ENCODE peak calls at places on chromosomes 13 and 19, in nine cellular contexts. X, Z, H, K, V, P, A, R and U are unnamed samples.

GRCh38 chr13:106132216-106132615 is 403.2 kb downstream of the EFNB2 start:
- DNase-seq in X (no peak), Z (no peak), H (no peak), K (no peak), V (no peak), P (no peak), A (no peak), R (no peak), U (no peak)

GRCh38 chr13:108272333-108272732 is 2.8 kb downstream of the TNFSF13B start:
- DNase-seq in X (no peak), Z (no peak), H (no peak), K (no peak), V (no peak), P (no peak), A (no peak), R (no peak), U (no peak)

GRCh38 chr13:112376050-112376681 is at the start of gene SPACA7:
- DNase-seq in X (no peak), Z (no peak), H (no peak), K (no peak), V (no peak), P (no peak), A (no peak), R (no peak), U (no peak)

GRCh38 chr13:100068532-100068931 is 20.4 kb upstream of the PCCA start:
- DNase-seq in X (no peak), Z (no peak), H (no peak), K (no peak), V (no peak), P (no peak), A (no peak), R (no peak), U (no peak)

GRCh38 chr13:102701331-102701730 is 6.5 kb upstream of the METTL21C start:
- DNase-seq in X (no peak), Z (no peak), H (no peak), K (no peak), V (no peak), P (no peak), A (no peak), R (no peak), U (no peak)

GRCh38 chr13:21344662-21345176 is 114.4 kb downstream of the ZDHHC20 start:
- DNase-seq in X (no peak), Z (no peak), H (no peak), K (no peak), V (no peak), P (no peak), A (no peak), R (no peak), U (no peak)

GRCh38 chr13:106532111-106532929 is 3.1 kb downstream of the EFNB2 start:
- DNase-seq in X (no peak), Z (peak; percentile 27), H (no peak), K (no peak), V (no peak), P (no peak), A (no peak), R (peak; percentile 50), U (no peak)

GRCh38 chr13:98752111-98752941 is at the start of gene SLC15A1:
- DNase-seq in X (no peak), Z (no peak), H (no peak), K (peak; percentile 82), V (peak; percentile 47), P (no peak), A (no peak), R (no peak), U (no peak)

GRCh38 chr13:27789495-27790303 is 2.6 kb upstream of the GSX1 start:
- DNase-seq in X (no peak), Z (no peak), H (no peak), K (peak; percentile 82), V (no peak), P (no peak), A (no peak), R (no peak), U (no peak)

GRCh38 chr13:35255241-35255640 is 221.2 kb downstream of the MAB21L1 start:
- DNase-seq in X (no peak), Z (no peak), H (no peak), K (no peak), V (no peak), P (no peak), A (no peak), R (no peak), U (no peak)

GRCh38 chr13:48210178-48210577 is 22.8 kb upstream of the ITM2B start:
- DNase-seq in X (no peak), Z (no peak), H (no peak), K (no peak), V (no peak), P (peak; percentile 23), A (no peak), R (no peak), U (no peak)

GRCh38 chr13:91078093-91078679 is 269.3 kb upstream of the MIR17HG start:
- DNase-seq in X (no peak), Z (no peak), H (no peak), K (no peak), V (no peak), P (peak; percentile 1), A (no peak), R (no peak), U (no peak)

DNA sequence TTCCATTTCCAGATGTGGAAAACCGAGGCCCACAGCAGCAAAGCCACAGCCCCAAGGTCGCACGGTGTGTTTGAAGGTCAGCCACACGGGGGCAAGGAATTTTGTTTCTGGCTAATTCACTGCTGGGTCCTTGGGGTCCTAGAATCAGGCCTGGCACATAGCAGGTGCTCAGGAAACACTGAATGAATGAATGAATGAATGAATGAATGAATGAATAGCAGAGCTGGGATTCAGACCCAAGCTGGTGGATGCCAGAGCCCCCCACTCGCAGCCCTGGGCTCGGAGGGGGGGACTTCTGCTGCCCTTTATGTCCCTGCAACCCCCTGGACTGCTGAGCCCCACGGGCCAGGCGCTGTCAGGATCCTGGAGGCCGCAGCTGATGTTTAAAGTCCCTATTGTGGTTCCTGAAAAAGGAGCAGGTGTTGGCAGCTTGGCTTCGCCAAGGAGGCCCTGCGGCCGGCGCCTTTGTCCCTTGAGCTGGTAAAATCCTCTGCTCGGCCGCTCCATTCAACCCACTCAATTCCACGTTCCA is 37.1 kb downstream of the ZNRF4 start:
- DNase-seq in X (no peak), Z (no peak), H (no peak), K (no peak), V (no peak), P (no peak), A (no peak), R (no peak), U (no peak)
- TF ChIP-seq POLR2A in X (no peak), Z (no peak), H (no peak), K (no peak), V (no peak), P (no peak), A (no peak), R (no peak), U (no peak)

DNA sequence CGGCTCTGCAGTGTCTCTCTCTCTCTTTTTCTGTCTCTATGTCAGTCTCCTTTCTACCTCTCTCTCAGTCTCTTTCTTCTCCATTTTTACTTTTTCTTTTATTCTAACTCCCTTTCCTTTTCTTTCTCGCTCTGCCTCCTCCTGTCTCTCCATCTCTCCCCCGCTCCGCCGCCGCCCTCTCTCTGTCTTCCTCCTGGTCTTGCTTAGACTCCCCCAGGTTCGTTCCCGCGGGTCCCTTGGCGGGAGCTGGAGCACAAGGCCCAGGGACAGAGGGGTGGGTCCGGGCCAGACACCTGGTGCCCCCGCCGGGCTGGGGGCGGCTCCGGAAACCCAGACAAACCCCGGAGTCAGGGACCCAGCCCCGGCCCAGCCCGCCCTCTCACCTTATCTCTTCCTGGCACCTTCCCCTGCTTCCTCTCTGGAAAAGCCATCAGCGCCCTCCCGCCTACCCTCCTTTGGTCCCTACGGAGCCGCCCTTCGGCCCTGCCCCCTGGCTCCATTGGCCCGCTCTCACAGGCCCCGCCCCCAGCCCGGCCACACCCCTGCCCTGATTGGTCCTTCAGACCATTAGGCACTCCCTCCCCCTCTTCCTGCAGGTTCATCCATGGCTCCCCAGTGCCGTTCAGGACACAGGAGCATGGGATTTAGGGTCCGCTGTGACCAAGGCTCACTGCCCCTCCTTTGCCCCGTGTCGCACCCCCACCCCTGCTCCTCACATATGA is 15.4 kb upstream of the NOP53 start:
- DNase-seq in X (no peak), Z (peak; percentile 68), H (peak; percentile 81), K (peak; percentile 94), V (peak; percentile 39), P (peak; percentile 93), A (no peak), R (peak; percentile 74), U (peak; percentile 58)
- TF ChIP-seq POLR2A in X (no peak), Z (no peak), H (no peak), K (no peak), V (no peak), P (peak; percentile 15), A (no peak), R (no peak), U (no peak)

DNA sequence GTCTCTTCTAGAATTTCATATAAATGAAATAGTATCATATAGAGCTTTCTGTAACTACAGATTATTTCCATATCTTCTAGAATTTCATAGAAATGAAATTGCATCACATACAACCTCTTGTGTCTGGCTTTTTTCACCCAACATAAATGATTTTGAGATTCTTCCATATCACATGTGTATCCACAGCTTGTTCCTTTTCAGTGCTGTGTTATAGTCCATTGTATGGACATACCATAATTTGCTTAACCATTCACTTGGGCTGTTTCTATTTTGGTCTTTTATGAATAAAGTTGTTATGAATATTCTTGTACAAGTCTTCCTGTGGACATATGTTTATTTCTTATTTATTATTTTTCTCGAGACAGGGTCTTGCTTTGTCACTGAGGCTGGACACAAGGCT is 11.7 kb downstream of the TPRX1 start:
- DNase-seq in X (no peak), Z (no peak), H (no peak), K (no peak), V (no peak), P (no peak), A (no peak), R (no peak), U (no peak)
- TF ChIP-seq POLR2A in X (no peak), Z (no peak), H (no peak), K (no peak), V (no peak), P (no peak), A (no peak), R (no peak), U (no peak)

GRCh38 chr19:48325265-48325910 is at the start of gene EMP3:
- DNase-seq in X (peak; percentile 92), Z (peak; percentile 88), H (peak; percentile 69), K (peak; percentile 96), V (peak; percentile 86), P (peak; percentile 92), A (peak; percentile 69), R (peak; percentile 90), U (peak; percentile 83)

GRCh38 chr19:48319647-48320537 is 5.5 kb upstream of the EMP3 start:
- DNase-seq in X (peak; percentile 92), Z (peak; percentile 75), H (peak; percentile 91), K (peak; percentile 96), V (peak; percentile 91), P (peak; percentile 88), A (peak; percentile 48), R (peak; percentile 90), U (peak; percentile 88)

GRCh38 chr19:48321622-48322591 is 3.4 kb upstream of the EMP3 start:
- DNase-seq in X (peak; percentile 100), Z (peak; percentile 99), H (peak; percentile 99), K (peak; percentile 100), V (peak; percentile 100), P (peak; percentile 99), A (peak; percentile 75), R (peak; percentile 98), U (peak; percentile 99)

GRCh38 chr19:48318286-48318987 is 6.9 kb upstream of the EMP3 start:
- DNase-seq in X (no peak), Z (no peak), H (no peak), K (no peak), V (no peak), P (no peak), A (no peak), R (no peak), U (no peak)

GRCh38 chr19:48321372-48321621 is 4.1 kb upstream of the EMP3 start:
- DNase-seq in X (peak; percentile 99), Z (peak; percentile 97), H (peak; percentile 99), K (peak; percentile 100), V (peak; percentile 100), P (peak; percentile 99), A (peak; percentile 77), R (peak; percentile 99), U (peak; percentile 99)
- TF ChIP-seq POLR2A in X (no peak), Z (peak; percentile 44), H (no peak), K (no peak), V (no peak), P (peak; percentile 24), A (no peak), R (peak; percentile 52), U (no peak)